ENCODE peak calls at places on chromosomes 7 and 10, in eight cellular contexts. B is WTC11, D is MCF 10A, C is endothelial cell, Q is cardiac fibroblast, X is mucosa of descending colon, L is NB4, T is psoas muscle. K is an unnamed sample.

GRCh38 chr7:19665399-19666008 is 43.3 kb downstream of the POLR1F start:
- DNase-seq in Q (peak), T (no peak), L (peak), X (no peak), B (no peak), D (peak), C (no peak), K (peak)

GRCh38 chr10:28130267-28130666 is 131.4 kb upstream of the ODAD2 start:
- DNase-seq in D (peak), C (no peak), T (no peak), X (no peak), B (no peak), Q (peak), L (no peak), K (peak)

GRCh38 chr10:120186506-120186905 is 270.5 kb upstream of the PLPP4 start:
- DNase-seq in L (no peak), T (no peak), B (no peak), C (no peak), D (no peak), Q (no peak), X (no peak), K (no peak)

GRCh38 chr10:87700031-87700796 is 40.5 kb downstream of the PAPSS2 start:
- DNase-seq in Q (peak), C (no peak), L (no peak), X (no peak), T (peak), B (no peak), D (peak), K (peak)

GRCh38 chr7:66952343-66953043 is 31.5 kb downstream of the TMEM248 start:
- DNase-seq in T (no peak), B (no peak), Q (peak), C (no peak), L (no peak), X (no peak), D (peak), K (no peak)

GRCh38 chr10:119441921-119442757 is 100.4 kb downstream of the RGS10 start:
- DNase-seq in B (no peak), L (no peak), D (no peak), C (no peak), X (peak), Q (no peak), T (no peak), K (no peak)

GRCh38 chr10:76393875-76394706 is 962.7 kb downstream of the LRMDA start:
- DNase-seq in L (no peak), C (no peak), Q (no peak), T (no peak), D (no peak), B (no peak), X (no peak), K (no peak)

GRCh38 chr7:106039486-106040060 is 72.5 kb downstream of the SYPL1 start:
- DNase-seq in D (no peak), X (no peak), C (no peak), Q (peak), B (peak), L (no peak), T (no peak), K (peak)

GRCh38 chr7:73823873-73824597 is 6.8 kb upstream of the CLDN4 start:
- DNase-seq in X (peak), C (no peak), B (no peak), T (no peak), Q (no peak), L (no peak), D (no peak), K (no peak)

GRCh38 chr10:11415095-11415494 is 196.4 kb downstream of the USP6NL start:
- DNase-seq in L (no peak), Q (no peak), X (no peak), C (no peak), D (no peak), B (no peak), T (no peak), K (no peak)

GRCh38 chr7:41817386-41817785 is 114.5 kb upstream of the INHBA start:
- DNase-seq in B (no peak), L (peak), Q (no peak), X (no peak), D (peak), T (no peak), C (no peak), K (no peak)

GRCh38 chr10:129085821-129086220 is 381.2 kb upstream of the MGMT start:
- DNase-seq in B (no peak), T (no peak), X (no peak), C (no peak), Q (no peak), L (no peak), D (no peak), K (no peak)

GRCh38 chr7:136868496-136869005 is at the start of gene CHRM2:
- DNase-seq in D (no peak), Q (peak), B (peak), T (no peak), L (no peak), X (no peak), C (peak), K (peak)

GRCh38 chr10:80437227-80437626 is 16.9 kb upstream of the TSPAN14 start:
- DNase-seq in X (no peak), D (no peak), L (no peak), B (no peak), Q (no peak), C (no peak), T (no peak), K (no peak)

GRCh38 chr10:15745748-15746147 is 26.0 kb upstream of the ITGA8 start:
- DNase-seq in C (no peak), B (no peak), L (no peak), T (no peak), X (no peak), Q (peak), D (no peak), K (peak)

GRCh38 chr10:42646692-42647640 is 8.6 kb upstream of the ZNF33B start:
- DNase-seq in D (no peak), Q (no peak), C (no peak), X (no peak), T (no peak), L (no peak), B (no peak), K (no peak)

GRCh38 chr7:21422747-21423146 is 5.1 kb upstream of the SP4 start:
- DNase-seq in C (no peak), Q (no peak), B (no peak), X (no peak), T (no peak), L (no peak), D (no peak), K (no peak)

GRCh38 chr7:134712196-134712595 is 65.5 kb downstream of the BPGM start:
- DNase-seq in L (no peak), Q (no peak), B (no peak), D (no peak), T (no peak), C (no peak), X (no peak), K (no peak)

GRCh38 chr10:117627561-117627960 is 85.0 kb downstream of the EMX2 start:
- DNase-seq in X (no peak), T (no peak), Q (no peak), L (no peak), B (no peak), D (no peak), C (no peak), K (no peak)

GRCh38 chr7:47496064-47496665 is 85.7 kb downstream of the TNS3 start:
- DNase-seq in X (no peak), D (no peak), C (no peak), L (no peak), T (no peak), B (no peak), Q (no peak), K (no peak)

GRCh38 chr7:95238252-95238938 is 85.9 kb downstream of the PON1 start:
- DNase-seq in X (no peak), L (no peak), D (no peak), Q (no peak), B (no peak), C (no peak), T (no peak), K (no peak)

GRCh38 chr10:84166620-84167288 is 6.8 kb upstream of the GPR15LG start:
- DNase-seq in L (no peak), Q (no peak), X (no peak), B (no peak), D (no peak), T (no peak), C (no peak), K (no peak)

GRCh38 chr10:43691503-43691902 is 42.8 kb upstream of the ZNF32 start:
- DNase-seq in C (no peak), X (no peak), B (no peak), L (peak), D (peak), T (no peak), Q (peak), K (no peak)

GRCh38 chr7:17646181-17646956 is 293.9 kb downstream of the SNX13 start:
- DNase-seq in C (no peak), X (no peak), L (peak), T (no peak), D (peak), Q (peak), B (no peak), K (no peak)

GRCh38 chr10:72784551-72785421 is 92.8 kb downstream of the MCU start:
- DNase-seq in B (peak), T (peak), X (no peak), Q (peak), C (peak), L (no peak), D (peak), K (peak)

GRCh38 chr7:2507208-2507916 is 12.2 kb upstream of the LFNG start:
- DNase-seq in C (no peak), B (no peak), X (peak), Q (no peak), L (no peak), T (no peak), D (no peak), K (no peak)

GRCh38 chr7:4738711-4739527 is 36.5 kb upstream of the AP5Z1 start:
- DNase-seq in T (peak), L (peak), Q (peak), X (no peak), D (peak), B (no peak), C (no peak), K (peak)

GRCh38 chr7:135536160-135536559 is 21.6 kb upstream of the NUP205 start:
- DNase-seq in B (no peak), T (no peak), C (no peak), D (peak), Q (peak), L (peak), X (no peak), K (no peak)

GRCh38 chr10:99996934-99997648 is 12.7 kb downstream of the DNMBP start:
- DNase-seq in D (no peak), T (no peak), X (no peak), B (no peak), L (no peak), C (no peak), Q (peak), K (no peak)

GRCh38 chr7:51280156-51280555 is 36.5 kb downstream of the COBL start:
- DNase-seq in D (no peak), B (no peak), C (no peak), T (no peak), X (no peak), Q (no peak), L (no peak), K (no peak)

GRCh38 chr10:93485690-93486089 is 3.6 kb upstream of the MYOF start:
- DNase-seq in Q (no peak), D (no peak), T (no peak), L (no peak), C (no peak), X (no peak), B (no peak), K (no peak)

GRCh38 chr10:121781101-121781500 is 146.7 kb downstream of the ATE1 start:
- DNase-seq in Q (no peak), L (no peak), B (no peak), D (peak), C (no peak), T (no peak), X (no peak), K (no peak)

GRCh38 chr10:49334993-49335972 is 36.3 kb downstream of the C10orf71 start:
- DNase-seq in L (peak), B (no peak), T (no peak), X (no peak), C (no peak), Q (no peak), D (no peak), K (no peak)

GRCh38 chr7:7992502-7992901 is 23.9 kb downstream of the GLCCI1 start:
- DNase-seq in B (no peak), Q (no peak), C (no peak), D (no peak), T (no peak), X (no peak), L (no peak), K (no peak)

GRCh38 chr10:30070001-30070759 is 10.8 kb upstream of the JCAD start:
- DNase-seq in L (no peak), T (no peak), Q (peak), C (peak), B (no peak), D (no peak), X (no peak), K (no peak)

GRCh38 chr7:35599061-35599460 is 95.9 kb downstream of the HERPUD2 start:
- DNase-seq in Q (no peak), T (no peak), B (no peak), D (no peak), C (no peak), L (no peak), X (no peak), K (no peak)

GRCh38 chr10:19767876-19768275 is 48.4 kb upstream of the PLXDC2 start:
- DNase-seq in C (no peak), L (no peak), X (no peak), T (no peak), B (peak), D (no peak), Q (no peak), K (no peak)

DNA sequence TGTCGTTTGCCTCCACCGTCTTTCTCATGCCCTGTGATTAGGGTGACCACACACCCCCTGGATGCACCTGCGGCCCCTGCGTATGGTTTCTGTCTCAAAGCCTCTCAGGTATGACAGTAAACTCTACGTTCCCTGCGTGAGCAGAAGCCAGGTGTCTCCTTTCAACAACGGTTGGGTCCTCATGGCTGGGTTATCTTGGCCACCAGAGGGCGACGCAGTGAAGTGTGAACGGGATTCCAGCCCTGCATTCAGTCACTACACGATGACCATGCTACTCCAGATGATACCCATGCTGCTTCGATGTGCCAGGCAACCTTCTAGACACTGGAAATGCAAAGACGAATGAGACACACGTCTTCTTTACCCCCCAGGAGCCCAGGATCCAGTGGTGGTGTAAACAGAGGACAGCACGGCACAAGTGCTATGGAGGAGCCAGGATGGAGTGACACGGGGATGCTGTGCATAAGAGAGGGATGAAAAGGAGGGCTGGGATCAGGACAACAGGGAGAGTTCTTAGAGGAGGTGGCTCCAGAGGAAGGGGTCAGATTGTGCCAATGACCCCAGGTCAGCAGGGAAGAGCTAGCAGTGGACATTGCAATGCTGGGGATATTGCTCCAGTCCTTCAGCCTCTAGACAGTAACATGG is 228.1 kb upstream of the PFKP start:
- DNase-seq in B (peak), T (peak), X (peak), L (peak), C (peak), D (peak), Q (no peak), K (no peak)
- TF ChIP-seq CTCF in B (peak), T (peak), X (peak), L (peak), C (peak), D (peak), Q (peak), K (peak)

GRCh38 chr10:102394079-102394800 is 1.3 kb upstream of the NFKB2 start:
- DNase-seq in C (peak), D (peak), X (peak), B (peak), L (peak), Q (peak), T (peak), K (peak)
- TF ChIP-seq CTCF in C (peak), D (no peak), X (no peak), B (no peak), L (peak), Q (peak), T (no peak), K (no peak)

GRCh38 chr10:95201736-95202135 is 7.7 kb downstream of the ACSM6 start:
- DNase-seq in B (no peak), D (peak), C (no peak), L (no peak), X (no peak), Q (peak), T (no peak), K (no peak)
- TF ChIP-seq CTCF in B (no peak), D (peak), C (no peak), L (peak), X (no peak), Q (peak), T (no peak), K (peak)

GRCh38 chr10:69801434-69802315 is at the start of gene COL13A1:
- DNase-seq in B (peak), T (peak), X (peak), D (peak), Q (peak), L (peak), C (peak), K (no peak)

GRCh38 chr10:69800109-69800508 is 1.6 kb upstream of the COL13A1 start:
- DNase-seq in Q (peak), L (peak), B (peak), T (no peak), D (peak), X (no peak), C (peak), K (no peak)

GRCh38 chr10:69802424-69803161 is 887 bp downstream of the COL13A1 start:
- DNase-seq in L (no peak), X (peak), Q (peak), T (peak), B (peak), D (peak), C (peak), K (no peak)

GRCh38 chr10:69800665-69801064 is 1.0 kb upstream of the COL13A1 start:
- DNase-seq in X (no peak), Q (no peak), L (no peak), D (no peak), C (no peak), T (no peak), B (no peak), K (no peak)

GRCh38 chr10:69801094-69801433 is 642 bp upstream of the COL13A1 start:
- DNase-seq in L (peak), C (peak), D (peak), Q (peak), X (peak), B (peak), T (peak), K (no peak)
- TF ChIP-seq CTCF in L (peak), C (peak), D (peak), Q (peak), X (peak), B (peak), T (peak), K (peak)

K was measured in AG09319.